ENCODE peak calls at places on chromosome 16, in nine cellular contexts. One of them, this sample, is unnamed.

GRCh38 chr16:12188674-12189249 is 212.2 kb downstream of the SNX29 start:
- DNase-seq in effector CD4-positive, alpha-beta T cell: no peak
- DNase-seq in left lung: no peak
- DNase-seq in cardiac muscle cell: no peak
- DNase-seq in GM23248: peak
- DNase-seq in NCI-H1105 treated with DMSO at 0.1 percent for 48 hours: peak
- DNase-seq in NCI-H1092: peak
- DNase-seq in sciatic nerve: peak
- DNase-seq in NCI-H1417: no peak
- DNase-seq in this sample: no peak

GRCh38 chr16:70483426-70483825 is 29.0 kb downstream of the FCSK start:
- DNase-seq in effector CD4-positive, alpha-beta T cell: no peak
- DNase-seq in left lung: no peak
- DNase-seq in cardiac muscle cell: no peak
- DNase-seq in GM23248: no peak
- DNase-seq in NCI-H1105 treated with DMSO at 0.1 percent for 48 hours: no peak
- DNase-seq in NCI-H1092: no peak
- DNase-seq in sciatic nerve: no peak
- DNase-seq in NCI-H1417: no peak
- DNase-seq in this sample: no peak

GRCh38 chr16:65421596-65421995 is 299.7 kb upstream of the CDH11 start:
- DNase-seq in effector CD4-positive, alpha-beta T cell: no peak
- DNase-seq in left lung: no peak
- DNase-seq in cardiac muscle cell: no peak
- DNase-seq in GM23248: no peak
- DNase-seq in NCI-H1105 treated with DMSO at 0.1 percent for 48 hours: no peak
- DNase-seq in NCI-H1092: no peak
- DNase-seq in sciatic nerve: no peak
- DNase-seq in NCI-H1417: no peak
- DNase-seq in this sample: no peak

GRCh38 chr16:19375561-19376158 is 42.0 kb upstream of the TMC5 start:
- DNase-seq in effector CD4-positive, alpha-beta T cell: no peak
- DNase-seq in left lung: no peak
- DNase-seq in cardiac muscle cell: peak
- DNase-seq in GM23248: peak
- DNase-seq in NCI-H1105 treated with DMSO at 0.1 percent for 48 hours: peak
- DNase-seq in NCI-H1092: peak
- DNase-seq in sciatic nerve: peak
- DNase-seq in NCI-H1417: peak
- DNase-seq in this sample: peak

GRCh38 chr16:17277981-17278381 is 192.8 kb downstream of the XYLT1 start:
- DNase-seq in effector CD4-positive, alpha-beta T cell: no peak
- DNase-seq in left lung: no peak
- DNase-seq in cardiac muscle cell: peak
- DNase-seq in GM23248: peak
- DNase-seq in NCI-H1105 treated with DMSO at 0.1 percent for 48 hours: no peak
- DNase-seq in NCI-H1092: no peak
- DNase-seq in sciatic nerve: no peak
- DNase-seq in NCI-H1417: no peak
- DNase-seq in this sample: peak

GRCh38 chr16:19680972-19681371 is 37.1 kb downstream of the KNOP1 start:
- DNase-seq in effector CD4-positive, alpha-beta T cell: no peak
- DNase-seq in left lung: no peak
- DNase-seq in cardiac muscle cell: no peak
- DNase-seq in GM23248: no peak
- DNase-seq in NCI-H1105 treated with DMSO at 0.1 percent for 48 hours: no peak
- DNase-seq in NCI-H1092: no peak
- DNase-seq in sciatic nerve: no peak
- DNase-seq in NCI-H1417: no peak
- DNase-seq in this sample: no peak

GRCh38 chr16:50635505-50636392 is 45.4 kb downstream of the SNX20 start:
- DNase-seq in effector CD4-positive, alpha-beta T cell: no peak
- DNase-seq in left lung: no peak
- DNase-seq in cardiac muscle cell: no peak
- DNase-seq in GM23248: no peak
- DNase-seq in NCI-H1105 treated with DMSO at 0.1 percent for 48 hours: no peak
- DNase-seq in NCI-H1092: no peak
- DNase-seq in sciatic nerve: no peak
- DNase-seq in NCI-H1417: no peak
- DNase-seq in this sample: no peak

GRCh38 chr16:58385218-58385773 is 7.0 kb upstream of the GINS3 start:
- DNase-seq in effector CD4-positive, alpha-beta T cell: no peak
- DNase-seq in left lung: no peak
- DNase-seq in cardiac muscle cell: no peak
- DNase-seq in GM23248: no peak
- DNase-seq in NCI-H1105 treated with DMSO at 0.1 percent for 48 hours: no peak
- DNase-seq in NCI-H1092: no peak
- DNase-seq in sciatic nerve: no peak
- DNase-seq in NCI-H1417: no peak
- DNase-seq in this sample: no peak

GRCh38 chr16:84166796-84167695 is 19.8 kb downstream of the TAF1C start:
- DNase-seq in effector CD4-positive, alpha-beta T cell: no peak
- DNase-seq in left lung: no peak
- DNase-seq in cardiac muscle cell: no peak
- DNase-seq in GM23248: no peak
- DNase-seq in NCI-H1105 treated with DMSO at 0.1 percent for 48 hours: no peak
- DNase-seq in NCI-H1092: no peak
- DNase-seq in sciatic nerve: no peak
- DNase-seq in NCI-H1417: no peak
- DNase-seq in this sample: no peak

GRCh38 chr16:75062135-75062943 is 54.2 kb downstream of the LDHD start:
- DNase-seq in effector CD4-positive, alpha-beta T cell: no peak
- DNase-seq in left lung: no peak
- DNase-seq in cardiac muscle cell: peak
- DNase-seq in GM23248: no peak
- DNase-seq in NCI-H1105 treated with DMSO at 0.1 percent for 48 hours: no peak
- DNase-seq in NCI-H1092: no peak
- DNase-seq in sciatic nerve: no peak
- DNase-seq in NCI-H1417: no peak
- DNase-seq in this sample: no peak

GRCh38 chr16:86891121-86891520 is 312.8 kb downstream of the FOXL1 start:
- DNase-seq in effector CD4-positive, alpha-beta T cell: no peak
- DNase-seq in left lung: no peak
- DNase-seq in cardiac muscle cell: no peak
- DNase-seq in GM23248: no peak
- DNase-seq in NCI-H1105 treated with DMSO at 0.1 percent for 48 hours: no peak
- DNase-seq in NCI-H1092: no peak
- DNase-seq in sciatic nerve: no peak
- DNase-seq in NCI-H1417: no peak
- DNase-seq in this sample: no peak

GRCh38 chr16:49834496-49835009 is 21.4 kb downstream of the ZNF423 start:
- DNase-seq in effector CD4-positive, alpha-beta T cell: no peak
- DNase-seq in left lung: no peak
- DNase-seq in cardiac muscle cell: peak
- DNase-seq in GM23248: peak
- DNase-seq in NCI-H1105 treated with DMSO at 0.1 percent for 48 hours: no peak
- DNase-seq in NCI-H1092: no peak
- DNase-seq in sciatic nerve: peak
- DNase-seq in NCI-H1417: no peak
- DNase-seq in this sample: no peak

GRCh38 chr16:85432606-85433005 is 180.5 kb upstream of the GSE1 start:
- DNase-seq in effector CD4-positive, alpha-beta T cell: no peak
- DNase-seq in left lung: no peak
- DNase-seq in cardiac muscle cell: no peak
- DNase-seq in GM23248: no peak
- DNase-seq in NCI-H1105 treated with DMSO at 0.1 percent for 48 hours: no peak
- DNase-seq in NCI-H1092: no peak
- DNase-seq in sciatic nerve: no peak
- DNase-seq in NCI-H1417: no peak
- DNase-seq in this sample: no peak

GRCh38 chr16:55144656-55145055 is 179.3 kb upstream of the IRX6 start:
- DNase-seq in effector CD4-positive, alpha-beta T cell: no peak
- DNase-seq in left lung: no peak
- DNase-seq in cardiac muscle cell: no peak
- DNase-seq in GM23248: no peak
- DNase-seq in NCI-H1105 treated with DMSO at 0.1 percent for 48 hours: no peak
- DNase-seq in NCI-H1092: no peak
- DNase-seq in sciatic nerve: no peak
- DNase-seq in NCI-H1417: no peak
- DNase-seq in this sample: no peak

GRCh38 chr16:52408197-52408845 is 138.6 kb downstream of the TOX3 start:
- DNase-seq in effector CD4-positive, alpha-beta T cell: no peak
- DNase-seq in left lung: no peak
- DNase-seq in cardiac muscle cell: no peak
- DNase-seq in GM23248: no peak
- DNase-seq in NCI-H1105 treated with DMSO at 0.1 percent for 48 hours: no peak
- DNase-seq in NCI-H1092: no peak
- DNase-seq in sciatic nerve: no peak
- DNase-seq in NCI-H1417: no peak
- DNase-seq in this sample: no peak

GRCh38 chr16:48829361-48829760 is 219.4 kb upstream of the N4BP1 start:
- DNase-seq in effector CD4-positive, alpha-beta T cell: no peak
- DNase-seq in left lung: no peak
- DNase-seq in cardiac muscle cell: no peak
- DNase-seq in GM23248: no peak
- DNase-seq in NCI-H1105 treated with DMSO at 0.1 percent for 48 hours: peak
- DNase-seq in NCI-H1092: no peak
- DNase-seq in sciatic nerve: no peak
- DNase-seq in NCI-H1417: peak
- DNase-seq in this sample: no peak

GRCh38 chr16:12096162-12096781 is 119.7 kb downstream of the SNX29 start:
- DNase-seq in effector CD4-positive, alpha-beta T cell: no peak
- DNase-seq in left lung: no peak
- DNase-seq in cardiac muscle cell: no peak
- DNase-seq in GM23248: peak
- DNase-seq in NCI-H1105 treated with DMSO at 0.1 percent for 48 hours: no peak
- DNase-seq in NCI-H1092: no peak
- DNase-seq in sciatic nerve: peak
- DNase-seq in NCI-H1417: no peak
- DNase-seq in this sample: peak

GRCh38 chr16:24077989-24078388 is 178.1 kb upstream of the CACNG3 start:
- DNase-seq in effector CD4-positive, alpha-beta T cell: no peak
- DNase-seq in left lung: no peak
- DNase-seq in cardiac muscle cell: no peak
- DNase-seq in GM23248: no peak
- DNase-seq in NCI-H1105 treated with DMSO at 0.1 percent for 48 hours: no peak
- DNase-seq in NCI-H1092: no peak
- DNase-seq in sciatic nerve: no peak
- DNase-seq in NCI-H1417: no peak
- DNase-seq in this sample: no peak

GRCh38 chr16:87332150-87332549 is 15.0 kb upstream of the C16orf95 start:
- DNase-seq in effector CD4-positive, alpha-beta T cell: no peak
- DNase-seq in left lung: no peak
- DNase-seq in cardiac muscle cell: no peak
- DNase-seq in GM23248: peak
- DNase-seq in NCI-H1105 treated with DMSO at 0.1 percent for 48 hours: no peak
- DNase-seq in NCI-H1092: no peak
- DNase-seq in sciatic nerve: no peak
- DNase-seq in NCI-H1417: no peak
- DNase-seq in this sample: peak

GRCh38 chr16:30367349-30368009 is 2.8 kb downstream of the TBC1D10B start:
- DNase-seq in effector CD4-positive, alpha-beta T cell: no peak
- DNase-seq in left lung: no peak
- DNase-seq in cardiac muscle cell: no peak
- DNase-seq in GM23248: peak
- DNase-seq in NCI-H1105 treated with DMSO at 0.1 percent for 48 hours: no peak
- DNase-seq in NCI-H1092: no peak
- DNase-seq in sciatic nerve: no peak
- DNase-seq in NCI-H1417: no peak
- DNase-seq in this sample: no peak

GRCh38 chr16:3074860-3075545 is 9.6 kb downstream of the IL32 start:
- DNase-seq in effector CD4-positive, alpha-beta T cell: peak
- DNase-seq in left lung: peak
- DNase-seq in cardiac muscle cell: no peak
- DNase-seq in GM23248: no peak
- DNase-seq in NCI-H1105 treated with DMSO at 0.1 percent for 48 hours: no peak
- DNase-seq in NCI-H1092: no peak
- DNase-seq in sciatic nerve: no peak
- DNase-seq in NCI-H1417: no peak
- DNase-seq in this sample: no peak

GRCh38 chr16:84199861-84200260 is 8.9 kb downstream of the ADAD2 start:
- DNase-seq in effector CD4-positive, alpha-beta T cell: no peak
- DNase-seq in left lung: no peak
- DNase-seq in cardiac muscle cell: no peak
- DNase-seq in GM23248: no peak
- DNase-seq in NCI-H1105 treated with DMSO at 0.1 percent for 48 hours: no peak
- DNase-seq in NCI-H1092: no peak
- DNase-seq in sciatic nerve: no peak
- DNase-seq in NCI-H1417: no peak
- DNase-seq in this sample: peak

GRCh38 chr16:75760018-75760519 is 33.8 kb upstream of the CPHXL start:
- DNase-seq in effector CD4-positive, alpha-beta T cell: no peak
- DNase-seq in left lung: no peak
- DNase-seq in cardiac muscle cell: no peak
- DNase-seq in GM23248: no peak
- DNase-seq in NCI-H1105 treated with DMSO at 0.1 percent for 48 hours: no peak
- DNase-seq in NCI-H1092: no peak
- DNase-seq in sciatic nerve: no peak
- DNase-seq in NCI-H1417: no peak
- DNase-seq in this sample: no peak

GRCh38 chr16:75087040-75087979 is 29.3 kb downstream of the LDHD start:
- DNase-seq in effector CD4-positive, alpha-beta T cell: no peak
- DNase-seq in left lung: peak
- DNase-seq in cardiac muscle cell: peak
- DNase-seq in GM23248: peak
- DNase-seq in NCI-H1105 treated with DMSO at 0.1 percent for 48 hours: peak
- DNase-seq in NCI-H1092: peak
- DNase-seq in sciatic nerve: no peak
- DNase-seq in NCI-H1417: peak
- DNase-seq in this sample: no peak

GRCh38 chr16:16016388-16016964 is 67.1 kb downstream of the ABCC1 start:
- DNase-seq in effector CD4-positive, alpha-beta T cell: no peak
- DNase-seq in left lung: no peak
- DNase-seq in cardiac muscle cell: no peak
- DNase-seq in GM23248: no peak
- DNase-seq in NCI-H1105 treated with DMSO at 0.1 percent for 48 hours: no peak
- DNase-seq in NCI-H1092: no peak
- DNase-seq in sciatic nerve: no peak
- DNase-seq in NCI-H1417: no peak
- DNase-seq in this sample: no peak

GRCh38 chr16:66451548-66451947 is 24.5 kb downstream of the BEAN1 start:
- DNase-seq in effector CD4-positive, alpha-beta T cell: no peak
- DNase-seq in left lung: no peak
- DNase-seq in cardiac muscle cell: no peak
- DNase-seq in GM23248: no peak
- DNase-seq in NCI-H1105 treated with DMSO at 0.1 percent for 48 hours: no peak
- DNase-seq in NCI-H1092: no peak
- DNase-seq in sciatic nerve: peak
- DNase-seq in NCI-H1417: no peak
- DNase-seq in this sample: no peak

GRCh38 chr16:1614226-1615102 is 2.3 kb downstream of the CRAMP1 start:
- DNase-seq in effector CD4-positive, alpha-beta T cell: no peak
- DNase-seq in left lung: peak
- DNase-seq in cardiac muscle cell: peak
- DNase-seq in GM23248: peak
- DNase-seq in NCI-H1105 treated with DMSO at 0.1 percent for 48 hours: no peak
- DNase-seq in NCI-H1092: no peak
- DNase-seq in sciatic nerve: no peak
- DNase-seq in NCI-H1417: no peak
- DNase-seq in this sample: peak

GRCh38 chr16:22782299-22782698 is 31.7 kb upstream of the HS3ST2 start:
- DNase-seq in effector CD4-positive, alpha-beta T cell: no peak
- DNase-seq in left lung: no peak
- DNase-seq in cardiac muscle cell: no peak
- DNase-seq in GM23248: no peak
- DNase-seq in NCI-H1105 treated with DMSO at 0.1 percent for 48 hours: no peak
- DNase-seq in NCI-H1092: no peak
- DNase-seq in sciatic nerve: no peak
- DNase-seq in NCI-H1417: no peak
- DNase-seq in this sample: no peak

This sample was measured in ELR.